ENCODE peak calls at places on chromosomes 16 and 17, in nine cellular contexts. D, P, R, N, Y, A, E, K and S are unnamed samples.

GRCh38 chr16:2150418-2151187 is 2.2 kb downstream of the RAB26 start:
- DNase-seq in D (peak; percentile 73), P (no peak), R (no peak), N (no peak), Y (no peak), A (peak; percentile 57), E (peak; percentile 89), K (no peak), S (peak; percentile 57)

GRCh38 chr17:48241770-48242497 is 134.4 kb downstream of the SNX11 start:
- DNase-seq in D (no peak), P (no peak), R (no peak), N (no peak), Y (no peak), A (no peak), E (no peak), K (no peak), S (no peak)

GRCh38 chr17:58693208-58693607 is 806 bp downstream of the RAD51C start:
- DNase-seq in D (peak; percentile 9), P (no peak), R (no peak), N (no peak), Y (no peak), A (no peak), E (no peak), K (no peak), S (peak; percentile 32)

GRCh38 chr16:21222495-21223337 is 10.8 kb upstream of the ANKS4B start:
- DNase-seq in D (no peak), P (no peak), R (no peak), N (no peak), Y (no peak), A (no peak), E (no peak), K (no peak), S (no peak)

GRCh38 chr16:19304670-19305240 is 19.2 kb downstream of the CLEC19A start:
- DNase-seq in D (no peak), P (no peak), R (no peak), N (no peak), Y (no peak), A (no peak), E (no peak), K (no peak), S (no peak)

GRCh38 chr16:592518-593306 is 2.8 kb downstream of the RAB40C start:
- DNase-seq in D (peak; percentile 36), P (peak; percentile 55), R (no peak), N (peak; percentile 89), Y (peak; percentile 77), A (peak; percentile 50), E (peak; percentile 89), K (no peak), S (peak; percentile 30)

GRCh38 chr16:15874745-15875314 is 13.6 kb downstream of the CEP20 start:
- DNase-seq in D (peak; percentile 85), P (peak; percentile 40), R (no peak), N (peak; percentile 65), Y (peak; percentile 83), A (peak; percentile 79), E (no peak), K (no peak), S (peak; percentile 86)

GRCh38 chr17:28643979-28644781 is 778 bp downstream of the BLTP2 start:
- DNase-seq in D (peak; percentile 39), P (peak; percentile 43), R (no peak), N (peak; percentile 66), Y (peak; percentile 69), A (peak; percentile 68), E (peak; percentile 75), K (peak; percentile 64), S (peak; percentile 62)

GRCh38 chr17:13874817-13875216 is 194.5 kb upstream of the COX10 start:
- DNase-seq in D (no peak), P (no peak), R (no peak), N (no peak), Y (no peak), A (no peak), E (no peak), K (no peak), S (no peak)

GRCh38 chr17:57388326-57388725 is 132.0 kb downstream of the MSI2 start:
- DNase-seq in D (no peak), P (no peak), R (no peak), N (no peak), Y (no peak), A (no peak), E (no peak), K (no peak), S (no peak)

GRCh38 chr17:50861822-50862528 is 4.2 kb downstream of the TOB1 start:
- DNase-seq in D (peak; percentile 32), P (no peak), R (no peak), N (no peak), Y (no peak), A (no peak), E (no peak), K (no peak), S (no peak)

GRCh38 chr17:14282700-14283099 is 18.2 kb upstream of the HS3ST3B1 start:
- DNase-seq in D (no peak), P (no peak), R (no peak), N (no peak), Y (no peak), A (no peak), E (no peak), K (no peak), S (no peak)

GRCh38 chr16:81263470-81264200 is 25.1 kb downstream of the BCO1 start:
- DNase-seq in D (peak; percentile 57), P (no peak), R (no peak), N (no peak), Y (peak; percentile 82), A (peak; percentile 49), E (no peak), K (no peak), S (peak; percentile 84)

GRCh38 chr17:49090885-49091594 is 41.5 kb upstream of the B4GALNT2 start:
- DNase-seq in D (no peak), P (peak; percentile 15), R (no peak), N (no peak), Y (no peak), A (no peak), E (no peak), K (no peak), S (no peak)

DNA sequence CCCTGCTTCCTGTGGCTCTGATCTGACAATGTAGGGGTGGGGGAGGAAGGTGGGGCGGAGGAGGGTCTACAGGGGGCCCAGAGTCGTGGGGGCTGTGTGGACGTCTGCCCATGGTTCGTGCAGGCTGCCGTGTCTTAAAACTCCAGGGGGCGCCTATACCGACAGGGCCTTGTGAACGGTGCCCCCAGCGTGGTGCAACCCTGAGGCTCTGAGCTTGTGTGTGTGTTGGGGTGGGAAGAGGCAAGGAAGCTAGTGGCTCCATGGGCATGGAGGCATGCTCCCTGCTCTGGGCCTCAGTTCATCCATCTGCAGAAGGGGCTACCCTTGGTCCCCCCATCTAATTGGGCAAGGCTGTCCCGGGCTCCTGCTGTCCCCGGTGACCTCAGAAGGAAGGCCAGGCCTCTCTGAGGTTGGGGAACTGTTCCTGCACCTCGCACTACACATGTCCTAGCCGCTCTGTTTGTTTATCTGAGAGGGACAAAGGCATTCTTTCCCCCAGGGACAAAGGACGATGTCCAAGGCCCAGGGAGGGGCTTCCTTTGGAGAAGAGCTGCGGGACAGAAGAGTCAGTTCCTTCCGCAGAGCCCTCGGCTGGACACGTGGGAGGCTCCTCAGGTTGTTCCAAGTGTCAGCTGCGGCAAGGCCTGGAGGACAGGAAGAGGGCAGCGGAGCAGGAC is 13.5 kb downstream of the CA4 start:
- DNase-seq in D (no peak), P (no peak), R (no peak), N (no peak), Y (no peak), A (no peak), E (no peak), K (no peak), S (no peak)
- TF ChIP-seq CTCF in D (no peak), P (no peak), R (peak; percentile 16), N (no peak), Y (no peak), A (no peak), E (no peak), K (no peak), S (no peak)

DNA sequence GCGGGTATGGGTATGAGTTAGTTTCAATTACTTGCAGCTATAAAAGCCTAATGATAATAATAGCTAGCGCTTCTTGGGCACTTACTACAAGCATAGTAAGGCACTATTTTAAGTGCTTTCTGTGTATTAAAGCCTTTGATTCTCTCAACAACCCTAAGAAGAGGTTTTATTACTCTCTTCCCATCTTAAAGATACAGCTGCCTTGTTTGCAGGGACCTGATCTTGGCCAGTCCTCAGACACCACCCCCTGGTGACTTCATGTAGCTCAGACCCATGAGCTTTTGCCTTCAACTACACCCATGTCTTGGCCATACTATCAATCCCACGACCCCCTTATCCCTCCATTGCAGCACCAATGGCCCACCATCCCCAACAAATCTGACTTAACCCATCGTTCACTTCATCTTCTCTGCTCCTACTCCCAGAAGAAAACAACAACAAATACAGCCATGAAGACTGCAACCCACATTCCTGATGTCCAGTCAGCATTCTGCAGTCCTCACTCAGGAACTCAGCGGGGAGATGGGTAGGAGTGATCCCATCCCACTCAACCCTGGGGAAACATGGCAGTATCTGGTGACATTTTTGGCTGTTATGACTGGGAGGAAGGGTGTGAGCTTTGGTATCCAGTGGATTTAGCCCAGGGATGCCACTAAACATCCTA is 4.2 kb downstream of the GGA2 start:
- DNase-seq in D (no peak), P (no peak), R (no peak), N (no peak), Y (no peak), A (no peak), E (no peak), K (no peak), S (no peak)
- TF ChIP-seq CTCF in D (no peak), P (no peak), R (no peak), N (no peak), Y (no peak), A (no peak), E (no peak), K (no peak), S (no peak)

GRCh38 chr17:39051001-39051605 is 83.9 kb upstream of the FBXO47 start:
- DNase-seq in D (no peak), P (no peak), R (no peak), N (no peak), Y (no peak), A (no peak), E (no peak), K (no peak), S (no peak)

DNA sequence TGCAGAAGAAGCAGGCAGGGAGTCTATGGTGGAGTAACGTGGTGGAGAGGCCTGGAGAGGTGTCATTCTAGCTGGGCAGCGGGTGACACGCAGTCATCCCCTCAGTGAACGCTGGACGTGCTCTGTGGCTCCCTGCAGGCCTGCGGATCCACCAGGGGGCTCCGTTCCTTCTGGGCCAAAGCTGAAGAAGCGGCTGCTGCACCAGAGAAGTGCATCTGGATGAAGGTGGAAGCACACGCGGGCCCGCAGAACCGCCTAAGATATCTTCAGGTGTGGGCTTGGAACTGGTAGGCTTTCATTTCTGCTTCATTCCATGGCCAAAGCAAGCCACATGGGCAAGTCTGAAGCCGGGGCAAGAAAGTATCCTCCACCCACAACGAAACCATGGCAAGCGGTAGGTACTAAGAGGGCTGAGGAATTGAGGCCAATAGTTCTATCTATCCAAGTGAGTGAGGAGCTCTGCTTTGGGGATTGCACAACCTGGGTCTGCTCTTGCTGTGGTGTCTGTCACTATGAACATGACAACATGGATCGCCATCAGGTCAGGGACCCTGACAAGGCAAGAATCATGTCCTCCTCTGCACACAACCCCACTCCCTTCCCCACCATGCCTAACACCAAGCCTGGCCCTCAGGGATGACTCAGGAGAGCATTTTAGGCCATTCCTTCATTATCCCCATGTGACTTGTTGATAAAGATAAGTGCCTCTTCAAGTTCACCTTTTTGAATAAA is 78.9 kb upstream of the FBXO47 start:
- DNase-seq in D (no peak), P (no peak), R (no peak), N (no peak), Y (no peak), A (no peak), E (no peak), K (no peak), S (no peak)
- TF ChIP-seq CTCF in D (no peak), P (no peak), R (no peak), N (no peak), Y (no peak), A (no peak), E (no peak), K (no peak), S (no peak)

GRCh38 chr16:8885674-8886592 is 3.8 kb downstream of the LITAFD start:
- DNase-seq in D (peak; percentile 52), P (no peak), R (no peak), N (peak; percentile 70), Y (no peak), A (no peak), E (peak; percentile 75), K (no peak), S (peak; percentile 24)
- TF ChIP-seq CTCF in D (peak; percentile 12), P (no peak), R (peak; percentile 43), N (no peak), Y (no peak), A (no peak), E (no peak), K (no peak), S (no peak)